ENCODE peak calls at places on chromosomes 3 and 15, in six cellular contexts. J, R, B, C, Y and T are unnamed samples.

GRCh38 chr3:60010778-60011177 is 961.0 kb upstream of the CFAP20DC start:
- DNase-seq in J (no peak), R (peak; percentile 86), B (no peak), C (no peak), Y (no peak), T (no peak)

GRCh38 chr3:167814441-167814951 is 79.0 kb downstream of the SERPINI1 start:
- DNase-seq in J (peak; percentile 52), R (no peak), B (no peak), C (peak; percentile 50), Y (no peak), T (no peak)

GRCh38 chr3:134373278-134373941 is 837 bp downstream of the AMOTL2 start:
- DNase-seq in J (peak; percentile 87), R (no peak), B (peak; percentile 78), C (peak; percentile 89), Y (peak; percentile 89), T (peak; percentile 75)

GRCh38 chr15:41925209-41925608 is 31.4 kb upstream of the SPTBN5 start:
- DNase-seq in J (no peak), R (no peak), B (no peak), C (no peak), Y (no peak), T (no peak)

GRCh38 chr3:188948658-188949400 is 222.9 kb upstream of the TPRG1 start:
- DNase-seq in J (peak; percentile 93), R (no peak), B (no peak), C (peak; percentile 54), Y (peak; percentile 46), T (no peak)

GRCh38 chr3:85605066-85605465 is 646.3 kb downstream of the CADM2 start:
- DNase-seq in J (no peak), R (no peak), B (no peak), C (no peak), Y (no peak), T (no peak)

GRCh38 chr15:98727115-98728040 is 79.0 kb downstream of the IGF1R start:
- DNase-seq in J (peak; percentile 95), R (no peak), B (peak; percentile 72), C (peak; percentile 93), Y (peak; percentile 89), T (no peak)

GRCh38 chr3:71215351-71215750 is 368.2 kb downstream of the FOXP1 start:
- DNase-seq in J (no peak), R (no peak), B (no peak), C (no peak), Y (no peak), T (no peak)

GRCh38 chr15:35693286-35693685 is 147.3 kb upstream of the DPH6 start:
- DNase-seq in J (peak; percentile 38), R (no peak), B (no peak), C (no peak), Y (no peak), T (no peak)

GRCh38 chr3:16122661-16123060 is 51.8 kb upstream of the GALNT15 start:
- DNase-seq in J (no peak), R (no peak), B (no peak), C (no peak), Y (no peak), T (no peak)

GRCh38 chr3:140205598-140205997 is 270.6 kb downstream of the CLSTN2 start:
- DNase-seq in J (no peak), R (no peak), B (no peak), C (no peak), Y (no peak), T (no peak)

GRCh38 chr3:53626876-53627275 is 132.5 kb downstream of the CACNA1D start:
- DNase-seq in J (no peak), R (no peak), B (no peak), C (no peak), Y (no peak), T (no peak)

GRCh38 chr3:56795097-56795806 is 6.5 kb downstream of the ARHGEF3 start:
- DNase-seq in J (peak; percentile 20), R (no peak), B (no peak), C (no peak), Y (no peak), T (no peak)

GRCh38 chr15:81930582-81931369 is 115.0 kb downstream of the MEX3B start:
- DNase-seq in J (no peak), R (no peak), B (no peak), C (no peak), Y (no peak), T (no peak)

GRCh38 chr3:174955513-174956001 is 96.4 kb downstream of the NAALADL2 start:
- DNase-seq in J (peak; percentile 48), R (no peak), B (no peak), C (no peak), Y (no peak), T (no peak)

GRCh38 chr15:39393575-39394335 is 187.1 kb upstream of the THBS1 start:
- DNase-seq in J (no peak), R (no peak), B (no peak), C (no peak), Y (no peak), T (no peak)

GRCh38 chr3:114709102-114709501 is 415.3 kb downstream of the TIGIT start:
- DNase-seq in J (peak; percentile 6), R (no peak), B (no peak), C (no peak), Y (no peak), T (no peak)

GRCh38 chr3:13772885-13773745 is 106.8 kb downstream of the WNT7A start:
- DNase-seq in J (no peak), R (no peak), B (no peak), C (no peak), Y (no peak), T (no peak)

DNA sequence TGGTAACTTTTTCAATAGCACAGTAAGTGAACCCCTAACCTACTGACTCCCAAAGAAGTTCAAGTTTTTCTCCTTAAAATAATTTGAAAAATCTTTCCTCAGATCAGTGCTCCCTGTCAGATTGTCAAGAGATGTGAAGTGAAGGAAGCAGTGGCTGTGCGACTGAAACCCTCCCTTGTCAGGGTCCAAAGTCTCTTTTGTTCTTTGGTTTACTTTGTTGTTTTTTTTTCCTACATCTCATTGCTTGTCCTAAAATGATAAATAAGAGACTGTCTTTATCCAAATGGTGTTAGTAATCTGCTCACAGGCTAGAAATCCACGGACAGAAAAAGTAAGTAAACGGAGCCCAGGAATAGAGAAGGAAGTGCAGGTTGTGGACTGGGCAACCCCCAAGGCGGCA is 976 bp upstream of the DPPA4 start:
- DNase-seq in J (no peak), R (no peak), B (no peak), C (no peak), Y (no peak), T (no peak)
- H3K27me3 ChIP-seq in J (no peaks in the 10 kb centered on the region), R (no peaks in the 10 kb centered on the region), B (no peaks in the 10 kb centered on the region), C (no peaks in the 10 kb centered on the region), Y (no peaks in the 10 kb centered on the region), T (no peaks in the 10 kb centered on the region)

DNA sequence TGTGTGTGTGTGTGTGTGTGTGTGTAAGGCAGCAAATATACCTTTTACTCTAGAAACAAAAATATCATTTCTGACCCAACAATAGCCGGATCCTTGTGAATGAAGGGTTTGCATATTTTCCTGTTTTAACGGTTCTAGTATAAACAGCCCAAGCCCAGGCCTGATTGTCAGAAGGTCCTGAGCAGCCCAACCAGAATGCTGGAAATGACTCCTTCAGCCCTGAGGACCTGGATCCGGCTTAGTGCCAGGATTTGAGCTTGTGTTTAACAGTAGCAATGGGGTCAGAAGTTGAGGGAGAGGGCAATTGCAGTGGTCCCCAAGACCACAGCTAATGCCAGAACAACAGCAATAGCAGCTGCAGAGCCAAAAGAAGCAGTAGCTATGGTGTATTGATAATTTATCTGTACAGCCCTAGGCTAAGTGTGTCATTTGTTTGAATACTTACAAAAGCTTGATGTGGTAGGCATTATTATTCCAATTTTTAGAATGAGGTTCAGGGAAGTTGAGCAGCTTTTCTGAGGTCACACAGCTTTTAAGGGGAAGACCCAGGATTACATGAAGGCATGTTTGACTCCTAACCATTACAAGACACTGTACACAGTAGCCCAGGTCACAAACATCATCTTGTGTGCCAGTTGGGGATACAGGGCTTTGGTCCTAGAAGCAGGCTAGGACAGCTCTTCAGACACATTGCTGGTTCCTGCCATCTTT is 12.8 kb downstream of the FOXL2 start:
- DNase-seq in J (no peak), R (no peak), B (no peak), C (no peak), Y (no peak), T (no peak)
- H3K27me3 ChIP-seq in J (peaks cover 29% of the 10 kb centered on the region), R (peaks cover 31% of the 10 kb centered on the region), B (peaks cover 11% of the 10 kb centered on the region), C (no peaks in the 10 kb centered on the region), Y (no peaks in the 10 kb centered on the region), T (peaks cover 28% of the 10 kb centered on the region)

GRCh38 chr3:170000051-170000450 is 33.4 kb downstream of the SEC62 start:
- DNase-seq in J (no peak), R (no peak), B (no peak), C (no peak), Y (no peak), T (no peak)
- H3K27me3 ChIP-seq in J (no peaks in the 10 kb centered on the region), R (no peaks in the 10 kb centered on the region), B (no peaks in the 10 kb centered on the region), C (no peaks in the 10 kb centered on the region), Y (no peaks in the 10 kb centered on the region), T (no peaks in the 10 kb centered on the region)

GRCh38 chr3:187686874-187687273 is 15.5 kb downstream of the RTP2 start:
- DNase-seq in J (no peak), R (no peak), B (no peak), C (no peak), Y (no peak), T (no peak)

GRCh38 chr3:187693431-187693830 is 8.9 kb downstream of the RTP2 start:
- DNase-seq in J (no peak), R (no peak), B (no peak), C (no peak), Y (no peak), T (no peak)

GRCh38 chr3:187694801-187695200 is 7.6 kb downstream of the RTP2 start:
- DNase-seq in J (peak; percentile 72), R (no peak), B (no peak), C (no peak), Y (no peak), T (no peak)

GRCh38 chr3:187685948-187686347 is 15.8 kb upstream of the SST start:
- DNase-seq in J (no peak), R (no peak), B (no peak), C (no peak), Y (no peak), T (no peak)

GRCh38 chr3:187689984-187690383 is 12.4 kb downstream of the RTP2 start:
- DNase-seq in J (peak; percentile 64), R (no peak), B (no peak), C (no peak), Y (no peak), T (no peak)
- H3K27me3 ChIP-seq in J (peaks cover 11% of the 10 kb centered on the region), R (no peaks in the 10 kb centered on the region), B (no peaks in the 10 kb centered on the region), C (no peaks in the 10 kb centered on the region), Y (no peaks in the 10 kb centered on the region), T (no peaks in the 10 kb centered on the region)

GRCh38 chr15:66261056-66261455 is 7.5 kb upstream of the MEGF11 start:
- DNase-seq in J (no peak), R (no peak), B (no peak), C (no peak), Y (no peak), T (no peak)
- H3K27me3 ChIP-seq in J (peaks cover 12% of the 10 kb centered on the region), R (peaks cover under 1% of the 10 kb centered on the region), B (no peaks in the 10 kb centered on the region), C (peaks cover 1% of the 10 kb centered on the region), Y (peaks cover 24% of the 10 kb centered on the region), T (peaks cover 8% of the 10 kb centered on the region)

GRCh38 chr3:169241928-169242751 is 421.4 kb downstream of the MECOM start:
- DNase-seq in J (peak; percentile 86), R (no peak), B (no peak), C (peak; percentile 52), Y (no peak), T (peak; percentile 39)
- H3K27me3 ChIP-seq in J (no peaks in the 10 kb centered on the region), R (peaks cover 3% of the 10 kb centered on the region), B (no peaks in the 10 kb centered on the region), C (no peaks in the 10 kb centered on the region), Y (no peaks in the 10 kb centered on the region), T (no peaks in the 10 kb centered on the region)